ENCODE peak calls at places on chromosomes 2 and 18, in eight cellular contexts. W, Q, H, U, C, B, M and J are unnamed samples.

GRCh38 chr18:23071285-23071684 is 64.0 kb upstream of the CABLES1 start:
- DNase-seq in W (no peak), Q (peak; percentile 31), H (no peak), U (peak; percentile 92), C (peak; percentile 79), B (no peak), M (peak; percentile 36), J (peak; percentile 59)

GRCh38 chr2:65353046-65353445 is 79.4 kb downstream of the SPRED2 start:
- DNase-seq in W (peak; percentile 81), Q (no peak), H (no peak), U (no peak), C (no peak), B (no peak), M (no peak), J (no peak)

GRCh38 chr2:11067221-11068078 is 87.8 kb upstream of the SLC66A3 start:
- DNase-seq in W (no peak), Q (no peak), H (no peak), U (no peak), C (no peak), B (no peak), M (no peak), J (no peak)

GRCh38 chr2:224142397-224143312 is 103.6 kb upstream of the SERPINE2 start:
- DNase-seq in W (no peak), Q (peak; percentile 93), H (no peak), U (no peak), C (no peak), B (peak; percentile 72), M (no peak), J (no peak)

GRCh38 chr2:224971214-224971613 is 71.1 kb downstream of the DOCK10 start:
- DNase-seq in W (peak; percentile 75), Q (no peak), H (no peak), U (peak; percentile 38), C (no peak), B (no peak), M (no peak), J (no peak)

GRCh38 chr2:216090369-216090786 is 8.7 kb downstream of the TMEM169 start:
- DNase-seq in W (peak; percentile 24), Q (peak; percentile 60), H (no peak), U (no peak), C (no peak), B (peak; percentile 33), M (no peak), J (no peak)

GRCh38 chr2:147033046-147033445 is 811.8 kb upstream of the ACVR2A start:
- DNase-seq in W (no peak), Q (peak; percentile 33), H (no peak), U (no peak), C (no peak), B (no peak), M (no peak), J (no peak)

GRCh38 chr18:44712025-44712424 is 31.3 kb downstream of the SETBP1 start:
- DNase-seq in W (no peak), Q (no peak), H (no peak), U (no peak), C (no peak), B (no peak), M (no peak), J (no peak)

GRCh38 chr2:199460101-199460671 is 2.4 kb upstream of the SATB2 start:
- DNase-seq in W (no peak), Q (peak; percentile 59), H (no peak), U (no peak), C (no peak), B (peak; percentile 54), M (no peak), J (no peak)

GRCh38 chr2:233792720-233793119 is 14.6 kb downstream of the MROH2A start:
- DNase-seq in W (no peak), Q (no peak), H (no peak), U (no peak), C (no peak), B (no peak), M (no peak), J (no peak)

GRCh38 chr2:205427112-205427511 is 255.2 kb upstream of the NRP2 start:
- DNase-seq in W (no peak), Q (peak; percentile 61), H (no peak), U (no peak), C (no peak), B (peak; percentile 30), M (no peak), J (no peak)

GRCh38 chr18:47992266-47992665 is 61.8 kb upstream of the SMAD2 start:
- DNase-seq in W (no peak), Q (no peak), H (no peak), U (no peak), C (no peak), B (no peak), M (no peak), J (no peak)

GRCh38 chr18:23066060-23066459 is 69.2 kb upstream of the CABLES1 start:
- DNase-seq in W (no peak), Q (no peak), H (no peak), U (no peak), C (no peak), B (peak; percentile 29), M (no peak), J (no peak)

GRCh38 chr2:203898697-203899096 is 31.1 kb downstream of the CTLA4 start:
- DNase-seq in W (no peak), Q (no peak), H (no peak), U (no peak), C (no peak), B (no peak), M (no peak), J (no peak)

GRCh38 chr2:59167514-59167913 is 926.4 kb upstream of the FANCL start:
- DNase-seq in W (no peak), Q (no peak), H (no peak), U (no peak), C (no peak), B (no peak), M (no peak), J (no peak)

GRCh38 chr2:126658316-126658909 is 2.5 kb downstream of the GYPC start:
- DNase-seq in W (no peak), Q (no peak), H (no peak), U (no peak), C (no peak), B (no peak), M (no peak), J (no peak)

GRCh38 chr2:126655500-126656310 is at the start of gene GYPC:
- DNase-seq in W (peak; percentile 89), Q (peak; percentile 36), H (peak; percentile 62), U (peak; percentile 66), C (no peak), B (peak; percentile 98), M (peak; percentile 90), J (peak; percentile 67)

GRCh38 chr2:126657636-126658315 is 1.8 kb downstream of the GYPC start:
- DNase-seq in W (peak; percentile 88), Q (peak; percentile 96), H (no peak), U (peak; percentile 87), C (peak; percentile 61), B (peak; percentile 99), M (peak; percentile 90), J (peak; percentile 82)

GRCh38 chr2:126656311-126657145 is 570 bp downstream of the GYPC start:
- DNase-seq in W (peak; percentile 88), Q (peak; percentile 38), H (no peak), U (peak; percentile 54), C (no peak), B (no peak), M (peak; percentile 71), J (peak; percentile 50)

GRCh38 chr2:126657146-126657635 is 1.2 kb downstream of the GYPC start:
- DNase-seq in W (peak; percentile 72), Q (peak; percentile 84), H (no peak), U (peak; percentile 85), C (no peak), B (peak; percentile 99), M (peak; percentile 76), J (no peak)
- H3K4me1 ChIP-seq in W (peaks cover 11% of the 10 kb centered on the region), Q (peaks cover 35% of the 10 kb centered on the region), H (no peaks in the 10 kb centered on the region), U (peaks cover 53% of the 10 kb centered on the region), C (peaks cover 38% of the 10 kb centered on the region), B (peaks cover 32% of the 10 kb centered on the region), M (peaks cover 65% of the 10 kb centered on the region), J (no peaks in the 10 kb centered on the region)

GRCh38 chr2:238473014-238473413 is 46.3 kb downstream of the ASB1 start:
- DNase-seq in W (no peak), Q (no peak), H (no peak), U (no peak), C (no peak), B (no peak), M (no peak), J (no peak)

GRCh38 chr2:238476258-238476657 is 49.5 kb downstream of the ASB1 start:
- DNase-seq in W (no peak), Q (no peak), H (no peak), U (no peak), C (no peak), B (no peak), M (no peak), J (no peak)

GRCh38 chr2:238473523-238473922 is 46.8 kb downstream of the ASB1 start:
- DNase-seq in W (no peak), Q (no peak), H (no peak), U (no peak), C (no peak), B (no peak), M (no peak), J (no peak)

GRCh38 chr2:238475571-238475970 is 48.8 kb downstream of the ASB1 start:
- DNase-seq in W (no peak), Q (no peak), H (no peak), U (no peak), C (no peak), B (no peak), M (no peak), J (no peak)

GRCh38 chr2:238475034-238475433 is 48.3 kb downstream of the ASB1 start:
- DNase-seq in W (no peak), Q (no peak), H (no peak), U (no peak), C (no peak), B (no peak), M (no peak), J (no peak)
- H3K9me3 ChIP-seq in W (peaks cover 28% of the 10 kb centered on the region), Q (no peaks in the 10 kb centered on the region), H (peaks cover 25% of the 10 kb centered on the region), U (no peaks in the 10 kb centered on the region), C (peaks cover 2% of the 10 kb centered on the region), B (peaks cover 73% of the 10 kb centered on the region), M (peaks cover 42% of the 10 kb centered on the region), J (no peaks in the 10 kb centered on the region)

GRCh38 chr18:8611916-8612576 is 2.8 kb downstream of the RAB12 start:
- DNase-seq in W (no peak), Q (no peak), H (no peak), U (no peak), C (no peak), B (no peak), M (no peak), J (no peak)

GRCh38 chr18:8617907-8618306 is 8.7 kb downstream of the RAB12 start:
- DNase-seq in W (no peak), Q (no peak), H (no peak), U (no peak), C (no peak), B (no peak), M (no peak), J (no peak)

GRCh38 chr18:8616026-8616401 is 6.8 kb downstream of the RAB12 start:
- DNase-seq in W (no peak), Q (peak; percentile 26), H (no peak), U (no peak), C (no peak), B (no peak), M (no peak), J (no peak)

GRCh38 chr18:8615397-8616025 is 6.3 kb downstream of the RAB12 start:
- DNase-seq in W (no peak), Q (peak; percentile 95), H (no peak), U (no peak), C (no peak), B (peak; percentile 97), M (no peak), J (no peak)

GRCh38 chr18:8614875-8615274 is 5.6 kb downstream of the RAB12 start:
- DNase-seq in W (no peak), Q (no peak), H (no peak), U (no peak), C (no peak), B (no peak), M (no peak), J (no peak)
- H3K27ac ChIP-seq in W (no peak overlapping the region), Q (peak overlapping the region; percentile 59), H (no peak overlapping the region), U (no peak overlapping the region), C (no peak overlapping the region), B (peak overlapping the region; percentile 65), M (peak overlapping the region; percentile 62), J (no peak overlapping the region)

GRCh38 chr2:106147159-106147558 is 46.9 kb downstream of the UXS1 start:
- DNase-seq in W (no peak), Q (peak; percentile 64), H (no peak), U (no peak), C (no peak), B (peak; percentile 44), M (no peak), J (no peak)
- H3K4me1 ChIP-seq in W (no peaks in the 10 kb centered on the region), Q (peaks cover 24% of the 10 kb centered on the region), H (no peaks in the 10 kb centered on the region), U (peaks cover 21% of the 10 kb centered on the region), C (peaks cover 20% of the 10 kb centered on the region), B (peaks cover 10% of the 10 kb centered on the region), M (peaks cover 5% of the 10 kb centered on the region), J (no peaks in the 10 kb centered on the region)